ENCODE peak calls at places on chromosomes 16 and 17, in four cellular contexts. One of them, this sample, is unnamed.

GRCh38 chr17:69713815-69714214 is 299.3 kb downstream of the MAP2K6 start:
- DNase-seq in HCT116: no peak
- DNase-seq in GM12878: no peak
- DNase-seq in body of pancreas: no peak
- DNase-seq in this sample: no peak

GRCh38 chr16:16780588-16780987 is 401.6 kb downstream of the NPIPA7 start:
- DNase-seq in HCT116: no peak
- DNase-seq in GM12878: no peak
- DNase-seq in body of pancreas: no peak
- DNase-seq in this sample: no peak

GRCh38 chr16:16120044-16120381 is 103.3 kb downstream of the ABCC6 start:
- DNase-seq in HCT116: no peak
- DNase-seq in GM12878: no peak
- DNase-seq in body of pancreas: no peak
- DNase-seq in this sample: no peak

GRCh38 chr16:19179890-19180490 is 11.9 kb downstream of the SYT17 start:
- DNase-seq in HCT116: peak; percentile 31
- DNase-seq in GM12878: no peak
- DNase-seq in body of pancreas: peak; percentile 61
- DNase-seq in this sample: no peak

GRCh38 chr17:50534222-50534978 is 1.9 kb downstream of the EPN3 start:
- DNase-seq in HCT116: peak; percentile 55
- DNase-seq in GM12878: no peak
- DNase-seq in body of pancreas: peak; percentile 80
- DNase-seq in this sample: no peak

GRCh38 chr17:21213491-21214014 is 408 bp downstream of the TMEM11 start:
- DNase-seq in HCT116: no peak
- DNase-seq in GM12878: no peak
- DNase-seq in body of pancreas: peak; percentile 43
- DNase-seq in this sample: no peak

GRCh38 chr16:25747160-25747758 is 55.5 kb downstream of the HS3ST4 start:
- DNase-seq in HCT116: no peak
- DNase-seq in GM12878: no peak
- DNase-seq in body of pancreas: no peak
- DNase-seq in this sample: no peak

GRCh38 chr17:39611441-39612112 is 3.9 kb upstream of the NEUROD2 start:
- DNase-seq in HCT116: no peak
- DNase-seq in GM12878: no peak
- DNase-seq in body of pancreas: no peak
- DNase-seq in this sample: no peak

GRCh38 chr16:143456-143855 is 5.0 kb upstream of the NPRL3 start:
- DNase-seq in HCT116: no peak
- DNase-seq in GM12878: no peak
- DNase-seq in body of pancreas: no peak
- DNase-seq in this sample: no peak

GRCh38 chr16:86911311-86911999 is 333.1 kb downstream of the FOXL1 start:
- DNase-seq in HCT116: no peak
- DNase-seq in GM12878: no peak
- DNase-seq in body of pancreas: no peak
- DNase-seq in this sample: no peak

GRCh38 chr16:67805718-67806427 is 487 bp downstream of the RANBP10 start:
- DNase-seq in HCT116: no peak
- DNase-seq in GM12878: no peak
- DNase-seq in body of pancreas: no peak
- DNase-seq in this sample: peak; percentile 89

GRCh38 chr17:42408076-42408475 is 15.0 kb downstream of the CAVIN1 start:
- DNase-seq in HCT116: no peak
- DNase-seq in GM12878: no peak
- DNase-seq in body of pancreas: no peak
- DNase-seq in this sample: no peak

GRCh38 chr17:33328129-33328528 is 35.0 kb upstream of the ASIC2 start:
- DNase-seq in HCT116: no peak
- DNase-seq in GM12878: no peak
- DNase-seq in body of pancreas: no peak
- DNase-seq in this sample: no peak

GRCh38 chr17:2070241-2071023 is 15.5 kb downstream of the HIC1 start:
- DNase-seq in HCT116: no peak
- DNase-seq in GM12878: peak; percentile 96
- DNase-seq in body of pancreas: peak; percentile 47
- DNase-seq in this sample: no peak

GRCh38 chr16:23061669-23062068 is 87.6 kb downstream of the USP31 start:
- DNase-seq in HCT116: no peak
- DNase-seq in GM12878: no peak
- DNase-seq in body of pancreas: no peak
- DNase-seq in this sample: no peak

GRCh38 chr16:77212736-77213541 is 13.7 kb downstream of the SYCE1L start:
- DNase-seq in HCT116: no peak
- DNase-seq in GM12878: no peak
- DNase-seq in body of pancreas: peak; percentile 63
- DNase-seq in this sample: no peak

GRCh38 chr17:74744714-74745547 is 3.5 kb upstream of the NHERF1 start:
- DNase-seq in HCT116: peak; percentile 64
- DNase-seq in GM12878: no peak
- DNase-seq in body of pancreas: peak; percentile 95
- DNase-seq in this sample: no peak

GRCh38 chr16:31487076-31487719 is 4.3 kb downstream of the SLC5A2 start:
- DNase-seq in HCT116: no peak
- DNase-seq in GM12878: no peak
- DNase-seq in body of pancreas: no peak
- DNase-seq in this sample: no peak

GRCh38 chr17:17990282-17990681 is 17.6 kb downstream of the DRC3 start:
- DNase-seq in HCT116: no peak
- DNase-seq in GM12878: no peak
- DNase-seq in body of pancreas: no peak
- DNase-seq in this sample: no peak

GRCh38 chr17:3474212-3474611 is 1.6 kb upstream of the ASPA start:
- DNase-seq in HCT116: no peak
- DNase-seq in GM12878: no peak
- DNase-seq in body of pancreas: no peak
- DNase-seq in this sample: no peak

GRCh38 chr17:17670701-17671319 is 10.4 kb upstream of the RAI1 start:
- DNase-seq in HCT116: no peak
- DNase-seq in GM12878: no peak
- DNase-seq in body of pancreas: no peak
- DNase-seq in this sample: no peak

GRCh38 chr17:50565559-50566350 is 5.2 kb downstream of the CACNA1G start:
- DNase-seq in HCT116: no peak
- DNase-seq in GM12878: no peak
- DNase-seq in body of pancreas: no peak
- DNase-seq in this sample: no peak

GRCh38 chr16:11781773-11782172 is 15.3 kb downstream of the ZC3H7A start:
- DNase-seq in HCT116: no peak
- DNase-seq in GM12878: peak; percentile 51
- DNase-seq in body of pancreas: no peak
- DNase-seq in this sample: no peak

GRCh38 chr16:11742536-11743307 is at the start of gene TXNDC11:
- DNase-seq in HCT116: peak; percentile 94
- DNase-seq in GM12878: peak; percentile 93
- DNase-seq in body of pancreas: peak; percentile 100
- DNase-seq in this sample: peak; percentile 98

GRCh38 chr17:35433075-35433894 is 985 bp upstream of the SLFN12 start:
- DNase-seq in HCT116: peak; percentile 85
- DNase-seq in GM12878: peak; percentile 40
- DNase-seq in body of pancreas: peak; percentile 59
- DNase-seq in this sample: no peak

GRCh38 chr17:41864837-41865595 is at the start of gene KLHL11:
- DNase-seq in HCT116: peak; percentile 60
- DNase-seq in GM12878: peak; percentile 45
- DNase-seq in body of pancreas: peak; percentile 88
- DNase-seq in this sample: no peak

GRCh38 chr16:84810518-84811273 is 9.1 kb upstream of the CRISPLD2 start:
- DNase-seq in HCT116: no peak
- DNase-seq in GM12878: peak; percentile 40
- DNase-seq in body of pancreas: no peak
- DNase-seq in this sample: no peak

GRCh38 chr17:50558581-50558954 is 1.9 kb upstream of the CACNA1G start:
- DNase-seq in HCT116: no peak
- DNase-seq in GM12878: no peak
- DNase-seq in body of pancreas: no peak
- DNase-seq in this sample: no peak

GRCh38 chr17:40323731-40324650 is 15.0 kb downstream of the RARA start:
- DNase-seq in HCT116: no peak
- DNase-seq in GM12878: no peak
- DNase-seq in body of pancreas: no peak
- DNase-seq in this sample: no peak

GRCh38 chr17:29835438-29836351 is 94.3 kb downstream of the SSH2 start:
- DNase-seq in HCT116: no peak
- DNase-seq in GM12878: no peak
- DNase-seq in body of pancreas: no peak
- DNase-seq in this sample: no peak

GRCh38 chr16:11742041-11742535 is 569 bp downstream of the TXNDC11 start:
- DNase-seq in HCT116: no peak
- DNase-seq in GM12878: no peak
- DNase-seq in body of pancreas: peak; percentile 61
- DNase-seq in this sample: no peak

GRCh38 chr17:83109793-83110645 is 30.6 kb downstream of the METRNL start:
- DNase-seq in HCT116: peak; percentile 76
- DNase-seq in GM12878: no peak
- DNase-seq in body of pancreas: peak; percentile 86
- DNase-seq in this sample: no peak
- H3K4me3 ChIP-seq in HCT116: peak overlapping the region; percentile 44
- H3K4me3 ChIP-seq in GM12878: no peak overlapping the region
- H3K4me3 ChIP-seq in body of pancreas: no peak overlapping the region
- H3K4me3 ChIP-seq in this sample: peak overlapping the region; percentile 31

GRCh38 chr16:74695450-74696422 is 4.9 kb downstream of the MLKL start:
- DNase-seq in HCT116: peak; percentile 88
- DNase-seq in GM12878: peak; percentile 72
- DNase-seq in body of pancreas: peak; percentile 81
- DNase-seq in this sample: no peak
- TF ChIP-seq POLR2A in HCT116: peak; percentile 43
- TF ChIP-seq POLR2A in GM12878: peak; percentile 59
- TF ChIP-seq POLR2A in body of pancreas: peak; percentile 59
- TF ChIP-seq POLR2A in this sample: no peak

DNA sequence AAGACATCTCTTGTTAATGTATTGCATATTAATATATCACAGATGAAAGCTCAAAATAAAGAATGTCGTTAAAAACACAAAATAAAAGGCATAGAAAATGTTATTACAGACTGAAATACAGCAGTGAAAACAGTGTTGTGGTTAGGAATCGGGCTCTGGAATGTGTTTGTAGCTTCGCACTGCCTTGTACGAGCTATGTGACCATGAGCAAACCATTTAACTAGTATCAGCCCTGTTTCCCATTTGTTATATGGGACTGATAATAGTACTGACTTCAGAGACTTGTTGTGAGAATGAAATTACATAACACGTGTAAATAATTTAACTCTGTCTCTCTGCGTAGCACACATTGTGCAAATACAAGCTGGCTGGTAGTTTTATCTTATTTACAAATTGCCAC is 648 bp upstream of the RBFOX1 start:
- DNase-seq in HCT116: no peak
- DNase-seq in GM12878: no peak
- DNase-seq in body of pancreas: no peak
- DNase-seq in this sample: no peak
- H3K4me3 ChIP-seq in HCT116: no peak overlapping the region
- H3K4me3 ChIP-seq in GM12878: no peak overlapping the region
- H3K4me3 ChIP-seq in body of pancreas: no peak overlapping the region
- H3K4me3 ChIP-seq in this sample: no peak overlapping the region

GRCh38 chr17:79931517-79932309 is 92.5 kb upstream of the CBX4 start:
- DNase-seq in HCT116: no peak
- DNase-seq in GM12878: no peak
- DNase-seq in body of pancreas: no peak
- DNase-seq in this sample: no peak
- TF ChIP-seq POLR2A in HCT116: no peak
- TF ChIP-seq POLR2A in GM12878: no peak
- TF ChIP-seq POLR2A in body of pancreas: no peak
- TF ChIP-seq POLR2A in this sample: no peak

GRCh38 chr17:48002920-48003685 is 32.2 kb downstream of the CDK5RAP3 start:
- DNase-seq in HCT116: no peak
- DNase-seq in GM12878: no peak
- DNase-seq in body of pancreas: no peak
- DNase-seq in this sample: no peak
- H3K4me3 ChIP-seq in HCT116: no peak overlapping the region
- H3K4me3 ChIP-seq in GM12878: no peak overlapping the region
- H3K4me3 ChIP-seq in body of pancreas: no peak overlapping the region
- H3K4me3 ChIP-seq in this sample: no peak overlapping the region

DNA sequence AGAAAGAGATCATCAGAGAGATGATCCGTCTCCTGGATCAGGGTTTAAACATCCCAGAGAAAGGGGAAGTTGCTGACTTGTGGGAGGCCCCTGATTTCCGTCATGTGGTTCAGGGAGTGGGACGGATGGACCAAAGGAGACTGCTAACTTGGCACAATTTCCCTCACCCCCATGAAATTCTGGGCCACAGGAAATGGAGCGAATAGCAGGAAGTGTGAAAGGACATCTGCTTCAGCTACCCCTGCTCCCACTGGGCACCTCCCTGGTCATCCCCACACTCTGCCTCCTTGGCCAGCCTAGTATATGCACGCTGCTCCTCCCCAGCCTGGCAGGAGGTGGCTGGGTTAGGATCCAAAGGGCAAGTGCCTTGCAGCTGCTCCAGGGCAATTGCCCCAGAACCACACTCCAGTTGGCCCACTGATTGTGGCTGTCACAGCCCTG is 1.3 kb downstream of the ARRB2 start:
- DNase-seq in HCT116: no peak
- DNase-seq in GM12878: no peak
- DNase-seq in body of pancreas: no peak
- DNase-seq in this sample: no peak
- TF ChIP-seq POLR2A in HCT116: no peak
- TF ChIP-seq POLR2A in GM12878: no peak
- TF ChIP-seq POLR2A in body of pancreas: no peak
- TF ChIP-seq POLR2A in this sample: no peak

GRCh38 chr17:45409659-45410076 is 23.0 kb downstream of the ARHGAP27 start:
- DNase-seq in HCT116: no peak
- DNase-seq in GM12878: no peak
- DNase-seq in body of pancreas: no peak
- DNase-seq in this sample: no peak

GRCh38 chr17:45413498-45413923 is 19.2 kb downstream of the ARHGAP27 start:
- DNase-seq in HCT116: no peak
- DNase-seq in GM12878: no peak
- DNase-seq in body of pancreas: no peak
- DNase-seq in this sample: no peak

GRCh38 chr17:45410144-45411091 is 22.3 kb downstream of the ARHGAP27 start:
- DNase-seq in HCT116: no peak
- DNase-seq in GM12878: no peak
- DNase-seq in body of pancreas: no peak
- DNase-seq in this sample: no peak

GRCh38 chr17:45408611-45409421 is 23.9 kb downstream of the ARHGAP27 start:
- DNase-seq in HCT116: no peak
- DNase-seq in GM12878: no peak
- DNase-seq in body of pancreas: no peak
- DNase-seq in this sample: no peak

GRCh38 chr17:45411348-45412105 is 21.1 kb downstream of the ARHGAP27 start:
- DNase-seq in HCT116: no peak
- DNase-seq in GM12878: no peak
- DNase-seq in body of pancreas: no peak
- DNase-seq in this sample: no peak
- H3K4me3 ChIP-seq in HCT116: no peak overlapping the region
- H3K4me3 ChIP-seq in GM12878: no peak overlapping the region
- H3K4me3 ChIP-seq in body of pancreas: no peak overlapping the region
- H3K4me3 ChIP-seq in this sample: no peak overlapping the region

GRCh38 chr16:69330286-69331109 is at the start of gene PDF:
- DNase-seq in HCT116: peak; percentile 79
- DNase-seq in GM12878: peak; percentile 34
- DNase-seq in body of pancreas: peak; percentile 93
- DNase-seq in this sample: no peak
- TF ChIP-seq POLR2A in HCT116: peak; percentile 58
- TF ChIP-seq POLR2A in GM12878: peak; percentile 89
- TF ChIP-seq POLR2A in body of pancreas: peak; percentile 80
- TF ChIP-seq POLR2A in this sample: peak; percentile 33

This sample was measured in vagina.